ENCODE peak calls at places on chromosomes 6 and 20, in eight cellular contexts. One of them, this sample, is unnamed.

GRCh38 chr20:31543966-31544598 is 29.8 kb downstream of the HM13 start:
- DNase-seq in sigmoid colon: no peak
- DNase-seq in H7: no peak
- DNase-seq in CD8-positive, alpha-beta memory T cell: no peak
- DNase-seq in ovary: no peak
- DNase-seq in brain microvascular endothelial cell: peak
- DNase-seq in MG63: peak
- DNase-seq in tibial nerve: no peak
- DNase-seq in this sample: no peak

GRCh38 chr20:46905364-46906125 is 10.9 kb downstream of the EYA2 start:
- DNase-seq in ovary: no peak
- DNase-seq in sigmoid colon: no peak
- DNase-seq in CD8-positive, alpha-beta memory T cell: no peak
- DNase-seq in H7: no peak
- DNase-seq in MG63: no peak
- DNase-seq in brain microvascular endothelial cell: no peak
- DNase-seq in tibial nerve: peak
- DNase-seq in this sample: no peak

GRCh38 chr20:10555865-10556308 is 117.9 kb downstream of the JAG1 start:
- DNase-seq in sigmoid colon: no peak
- DNase-seq in MG63: no peak
- DNase-seq in ovary: no peak
- DNase-seq in H7: no peak
- DNase-seq in CD8-positive, alpha-beta memory T cell: no peak
- DNase-seq in brain microvascular endothelial cell: peak
- DNase-seq in tibial nerve: no peak
- DNase-seq in this sample: no peak

GRCh38 chr6:38639498-38640215 is at the start of gene BTBD9:
- DNase-seq in H7: peak
- DNase-seq in brain microvascular endothelial cell: peak
- DNase-seq in MG63: peak
- DNase-seq in ovary: peak
- DNase-seq in tibial nerve: peak
- DNase-seq in sigmoid colon: peak
- DNase-seq in CD8-positive, alpha-beta memory T cell: peak
- DNase-seq in this sample: peak

GRCh38 chr6:32941412-32941784 is 570 bp upstream of the HLA-DMB start:
- DNase-seq in tibial nerve: no peak
- DNase-seq in brain microvascular endothelial cell: no peak
- DNase-seq in CD8-positive, alpha-beta memory T cell: peak
- DNase-seq in H7: no peak
- DNase-seq in ovary: no peak
- DNase-seq in sigmoid colon: no peak
- DNase-seq in MG63: no peak
- DNase-seq in this sample: peak

GRCh38 chr20:37347891-37348642 is 2.1 kb downstream of the SRC start:
- DNase-seq in H7: peak
- DNase-seq in CD8-positive, alpha-beta memory T cell: no peak
- DNase-seq in ovary: peak
- DNase-seq in brain microvascular endothelial cell: no peak
- DNase-seq in tibial nerve: no peak
- DNase-seq in MG63: no peak
- DNase-seq in sigmoid colon: peak
- DNase-seq in this sample: no peak

GRCh38 chr6:120606743-120607142 is 727.5 kb downstream of the TBC1D32 start:
- DNase-seq in CD8-positive, alpha-beta memory T cell: no peak
- DNase-seq in sigmoid colon: no peak
- DNase-seq in brain microvascular endothelial cell: no peak
- DNase-seq in MG63: no peak
- DNase-seq in H7: no peak
- DNase-seq in tibial nerve: no peak
- DNase-seq in ovary: no peak
- DNase-seq in this sample: no peak

GRCh38 chr20:15482525-15482924 is 1090.7 kb downstream of the KIF16B start:
- DNase-seq in ovary: no peak
- DNase-seq in sigmoid colon: no peak
- DNase-seq in brain microvascular endothelial cell: no peak
- DNase-seq in tibial nerve: no peak
- DNase-seq in MG63: no peak
- DNase-seq in CD8-positive, alpha-beta memory T cell: no peak
- DNase-seq in H7: no peak
- DNase-seq in this sample: no peak

GRCh38 chr20:60068509-60068908 is 110.3 kb downstream of the CDH26 start:
- DNase-seq in tibial nerve: no peak
- DNase-seq in sigmoid colon: no peak
- DNase-seq in CD8-positive, alpha-beta memory T cell: no peak
- DNase-seq in ovary: no peak
- DNase-seq in brain microvascular endothelial cell: no peak
- DNase-seq in H7: no peak
- DNase-seq in MG63: no peak
- DNase-seq in this sample: no peak

GRCh38 chr6:85047818-85048217 is 283.4 kb upstream of the TBX18 start:
- DNase-seq in sigmoid colon: no peak
- DNase-seq in ovary: no peak
- DNase-seq in tibial nerve: no peak
- DNase-seq in CD8-positive, alpha-beta memory T cell: no peak
- DNase-seq in H7: no peak
- DNase-seq in MG63: no peak
- DNase-seq in brain microvascular endothelial cell: no peak
- DNase-seq in this sample: no peak

GRCh38 chr20:10297684-10298240 is 79.1 kb downstream of the SNAP25 start:
- DNase-seq in brain microvascular endothelial cell: no peak
- DNase-seq in CD8-positive, alpha-beta memory T cell: no peak
- DNase-seq in ovary: no peak
- DNase-seq in sigmoid colon: no peak
- DNase-seq in H7: no peak
- DNase-seq in MG63: no peak
- DNase-seq in tibial nerve: no peak
- DNase-seq in this sample: no peak

GRCh38 chr6:55925292-55925691 is 49.9 kb upstream of the BMP5 start:
- DNase-seq in MG63: no peak
- DNase-seq in ovary: no peak
- DNase-seq in CD8-positive, alpha-beta memory T cell: no peak
- DNase-seq in brain microvascular endothelial cell: peak
- DNase-seq in sigmoid colon: no peak
- DNase-seq in H7: no peak
- DNase-seq in tibial nerve: no peak
- DNase-seq in this sample: no peak

GRCh38 chr6:119978274-119978889 is 628.8 kb upstream of the MAN1A1 start:
- DNase-seq in ovary: no peak
- DNase-seq in CD8-positive, alpha-beta memory T cell: no peak
- DNase-seq in H7: peak
- DNase-seq in MG63: no peak
- DNase-seq in sigmoid colon: no peak
- DNase-seq in brain microvascular endothelial cell: peak
- DNase-seq in tibial nerve: peak
- DNase-seq in this sample: no peak

GRCh38 chr6:152050451-152051195 is 243.1 kb downstream of the ESR1 start:
- DNase-seq in H7: no peak
- DNase-seq in brain microvascular endothelial cell: no peak
- DNase-seq in ovary: no peak
- DNase-seq in MG63: no peak
- DNase-seq in tibial nerve: no peak
- DNase-seq in sigmoid colon: no peak
- DNase-seq in CD8-positive, alpha-beta memory T cell: no peak
- DNase-seq in this sample: no peak

GRCh38 chr20:12358006-12358654 is 440.4 kb downstream of the BTBD3 start:
- DNase-seq in sigmoid colon: no peak
- DNase-seq in MG63: no peak
- DNase-seq in H7: peak
- DNase-seq in tibial nerve: no peak
- DNase-seq in brain microvascular endothelial cell: no peak
- DNase-seq in ovary: no peak
- DNase-seq in CD8-positive, alpha-beta memory T cell: no peak
- DNase-seq in this sample: no peak

GRCh38 chr6:133584903-133585302 is 304.0 kb upstream of the TCF21 start:
- DNase-seq in CD8-positive, alpha-beta memory T cell: no peak
- DNase-seq in H7: no peak
- DNase-seq in brain microvascular endothelial cell: no peak
- DNase-seq in sigmoid colon: no peak
- DNase-seq in tibial nerve: no peak
- DNase-seq in ovary: no peak
- DNase-seq in MG63: no peak
- DNase-seq in this sample: no peak

GRCh38 chr6:43945778-43946100 is 175.7 kb downstream of the VEGFA start:
- DNase-seq in H7: no peak
- DNase-seq in brain microvascular endothelial cell: no peak
- DNase-seq in tibial nerve: no peak
- DNase-seq in CD8-positive, alpha-beta memory T cell: no peak
- DNase-seq in sigmoid colon: no peak
- DNase-seq in ovary: no peak
- DNase-seq in MG63: no peak
- DNase-seq in this sample: no peak
- H3K4me3 ChIP-seq in H7: no peak
- H3K4me3 ChIP-seq in brain microvascular endothelial cell: no peak
- H3K4me3 ChIP-seq in tibial nerve: no peak
- H3K4me3 ChIP-seq in CD8-positive, alpha-beta memory T cell: no peak
- H3K4me3 ChIP-seq in sigmoid colon: no peak
- H3K4me3 ChIP-seq in ovary: no peak
- H3K4me3 ChIP-seq in MG63: no peak
- H3K4me3 ChIP-seq in this sample: no peak

DNA sequence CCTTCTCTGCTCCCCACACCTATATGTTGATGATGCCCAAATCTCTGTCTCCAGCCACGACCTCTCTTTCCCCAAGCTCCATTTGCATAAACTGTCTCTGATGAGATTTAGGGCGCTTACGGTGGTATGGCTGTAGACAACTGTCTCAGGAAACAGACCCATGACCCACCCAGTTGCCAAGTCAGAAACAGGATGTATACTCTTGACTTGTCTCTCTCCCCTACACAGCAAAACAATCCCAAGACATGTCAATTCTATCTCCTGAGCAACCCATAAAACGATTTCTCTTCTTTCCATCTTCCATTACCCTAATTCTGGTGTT is 13.9 kb downstream of the GNL1 start:
- DNase-seq in ovary: no peak
- DNase-seq in sigmoid colon: no peak
- DNase-seq in tibial nerve: no peak
- DNase-seq in H7: no peak
- DNase-seq in MG63: no peak
- DNase-seq in brain microvascular endothelial cell: no peak
- DNase-seq in CD8-positive, alpha-beta memory T cell: peak
- DNase-seq in this sample: no peak
- H3K4me3 ChIP-seq in ovary: no peak
- H3K4me3 ChIP-seq in sigmoid colon: no peak
- H3K4me3 ChIP-seq in tibial nerve: no peak
- H3K4me3 ChIP-seq in H7: no peak
- H3K4me3 ChIP-seq in MG63: no peak
- H3K4me3 ChIP-seq in brain microvascular endothelial cell: no peak
- H3K4me3 ChIP-seq in CD8-positive, alpha-beta memory T cell: peak
- H3K4me3 ChIP-seq in this sample: no peak

DNA sequence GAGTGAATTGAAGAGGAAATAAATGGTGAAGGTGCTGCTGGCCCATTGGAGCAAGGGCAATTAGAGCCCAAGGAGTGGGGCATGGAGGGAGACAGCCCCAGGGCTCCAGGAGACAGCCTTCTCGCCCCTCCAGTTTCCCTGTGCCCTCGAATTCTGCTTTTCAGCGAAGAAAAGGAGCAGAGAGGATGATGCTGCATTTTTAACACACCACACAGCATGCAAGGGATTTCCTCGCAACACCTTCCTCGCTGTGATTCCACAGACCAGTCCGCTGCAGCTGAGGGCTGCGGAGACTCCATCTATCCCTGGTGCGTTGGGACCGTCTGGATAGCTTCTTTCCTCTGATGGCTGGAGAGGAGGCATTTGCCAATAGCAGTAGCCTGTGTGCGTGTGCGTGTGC is 41.7 kb downstream of the PTCHD4 start:
- DNase-seq in ovary: no peak
- DNase-seq in tibial nerve: no peak
- DNase-seq in brain microvascular endothelial cell: no peak
- DNase-seq in sigmoid colon: no peak
- DNase-seq in MG63: no peak
- DNase-seq in CD8-positive, alpha-beta memory T cell: no peak
- DNase-seq in H7: peak
- DNase-seq in this sample: no peak
- H3K4me3 ChIP-seq in ovary: no peak
- H3K4me3 ChIP-seq in tibial nerve: peak
- H3K4me3 ChIP-seq in brain microvascular endothelial cell: no peak
- H3K4me3 ChIP-seq in sigmoid colon: no peak
- H3K4me3 ChIP-seq in MG63: peak
- H3K4me3 ChIP-seq in CD8-positive, alpha-beta memory T cell: no peak
- H3K4me3 ChIP-seq in H7: peak
- H3K4me3 ChIP-seq in this sample: no peak

GRCh38 chr6:35719830-35720733 is 16.8 kb upstream of the ARMC12 start:
- DNase-seq in sigmoid colon: peak
- DNase-seq in ovary: peak
- DNase-seq in H7: peak
- DNase-seq in brain microvascular endothelial cell: peak
- DNase-seq in CD8-positive, alpha-beta memory T cell: peak
- DNase-seq in MG63: no peak
- DNase-seq in tibial nerve: no peak
- DNase-seq in this sample: peak

GRCh38 chr6:35718911-35719381 is 17.9 kb upstream of the ARMC12 start:
- DNase-seq in sigmoid colon: peak
- DNase-seq in H7: peak
- DNase-seq in MG63: no peak
- DNase-seq in CD8-positive, alpha-beta memory T cell: peak
- DNase-seq in tibial nerve: no peak
- DNase-seq in brain microvascular endothelial cell: no peak
- DNase-seq in ovary: peak
- DNase-seq in this sample: no peak

GRCh38 chr6:35717449-35718353 is 19.1 kb upstream of the ARMC12 start:
- DNase-seq in ovary: no peak
- DNase-seq in sigmoid colon: peak
- DNase-seq in MG63: no peak
- DNase-seq in brain microvascular endothelial cell: no peak
- DNase-seq in tibial nerve: no peak
- DNase-seq in CD8-positive, alpha-beta memory T cell: no peak
- DNase-seq in H7: peak
- DNase-seq in this sample: no peak

GRCh38 chr6:35718354-35718695 is 18.5 kb upstream of the ARMC12 start:
- DNase-seq in sigmoid colon: peak
- DNase-seq in ovary: no peak
- DNase-seq in MG63: no peak
- DNase-seq in brain microvascular endothelial cell: no peak
- DNase-seq in H7: peak
- DNase-seq in tibial nerve: no peak
- DNase-seq in CD8-positive, alpha-beta memory T cell: no peak
- DNase-seq in this sample: no peak

DNA sequence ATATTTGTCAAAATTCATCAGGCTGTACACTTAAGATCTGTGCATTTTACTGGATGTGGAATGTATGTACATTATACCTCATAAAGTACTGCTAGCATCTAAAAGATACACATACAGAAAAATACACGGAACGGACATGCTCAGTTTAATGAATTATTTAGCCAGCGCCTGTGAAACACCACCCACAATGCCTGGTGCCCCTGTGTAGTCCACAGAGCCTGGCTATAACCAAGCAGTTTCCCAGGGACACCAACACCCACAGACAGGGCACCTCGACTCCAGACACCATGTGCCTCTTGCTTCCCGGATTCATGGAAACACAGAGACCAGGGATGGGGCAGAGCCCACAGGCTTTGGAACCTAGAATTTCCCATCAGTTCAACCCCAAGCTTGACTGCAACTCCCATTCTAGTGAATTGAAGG is 17.4 kb upstream of the ARMC12 start:
- DNase-seq in ovary: no peak
- DNase-seq in H7: no peak
- DNase-seq in brain microvascular endothelial cell: no peak
- DNase-seq in tibial nerve: no peak
- DNase-seq in sigmoid colon: no peak
- DNase-seq in CD8-positive, alpha-beta memory T cell: no peak
- DNase-seq in MG63: no peak
- DNase-seq in this sample: no peak
- H3K4me3 ChIP-seq in ovary: no peak
- H3K4me3 ChIP-seq in H7: no peak
- H3K4me3 ChIP-seq in brain microvascular endothelial cell: peak
- H3K4me3 ChIP-seq in tibial nerve: no peak
- H3K4me3 ChIP-seq in sigmoid colon: no peak
- H3K4me3 ChIP-seq in CD8-positive, alpha-beta memory T cell: peak
- H3K4me3 ChIP-seq in MG63: no peak
- H3K4me3 ChIP-seq in this sample: no peak

GRCh38 chr6:142627474-142627873 is 317.5 kb downstream of the HIVEP2 start:
- DNase-seq in H7: no peak
- DNase-seq in MG63: no peak
- DNase-seq in sigmoid colon: no peak
- DNase-seq in CD8-positive, alpha-beta memory T cell: no peak
- DNase-seq in tibial nerve: no peak
- DNase-seq in brain microvascular endothelial cell: no peak
- DNase-seq in ovary: no peak
- DNase-seq in this sample: no peak
- H3K4me3 ChIP-seq in H7: no peak
- H3K4me3 ChIP-seq in MG63: no peak
- H3K4me3 ChIP-seq in sigmoid colon: no peak
- H3K4me3 ChIP-seq in CD8-positive, alpha-beta memory T cell: peak
- H3K4me3 ChIP-seq in tibial nerve: no peak
- H3K4me3 ChIP-seq in brain microvascular endothelial cell: no peak
- H3K4me3 ChIP-seq in ovary: no peak
- H3K4me3 ChIP-seq in this sample: no peak